ENCODE peak calls at places on chromosomes 2 and 18, in four cellular contexts. One of them, this sample, is unnamed.
A peak's percentile ranks its signal among the peaks of the same experiment; 100 is the strongest.

GRCh38 chr2:70820499-70820898 is at the start of gene CLEC4F:
- DNase-seq in tibial nerve: no peak
- DNase-seq in H7: no peak
- DNase-seq in HFF-Myc: no peak
- DNase-seq in this sample: no peak

GRCh38 chr2:189613650-189614420 is 33.2 kb upstream of the SLC40A1 start:
- DNase-seq in HFF-Myc: no peak
- DNase-seq in H7: no peak
- DNase-seq in tibial nerve: no peak
- DNase-seq in this sample: peak; percentile 38

GRCh38 chr18:63763831-63764600 is 11.2 kb upstream of the SERPINB7 start:
- DNase-seq in tibial nerve: no peak
- DNase-seq in HFF-Myc: no peak
- DNase-seq in H7: no peak
- DNase-seq in this sample: peak; percentile 66

GRCh38 chr2:222809582-222809981 is 51.3 kb upstream of the ACSL3 start:
- DNase-seq in tibial nerve: no peak
- DNase-seq in HFF-Myc: no peak
- DNase-seq in H7: no peak
- DNase-seq in this sample: no peak

GRCh38 chr2:142218471-142218870 is 87.7 kb upstream of the LRP1B start:
- DNase-seq in HFF-Myc: no peak
- DNase-seq in H7: no peak
- DNase-seq in tibial nerve: no peak
- DNase-seq in this sample: peak; percentile 2

GRCh38 chr2:68250652-68251186 is 1.6 kb downstream of the PPP3R1 start:
- DNase-seq in H7: no peak
- DNase-seq in tibial nerve: no peak
- DNase-seq in HFF-Myc: no peak
- DNase-seq in this sample: no peak

GRCh38 chr2:35454966-35455638 is 900.5 kb upstream of the CRIM1 start:
- DNase-seq in H7: no peak
- DNase-seq in HFF-Myc: no peak
- DNase-seq in tibial nerve: no peak
- DNase-seq in this sample: no peak

GRCh38 chr2:28422903-28423741 is 30.5 kb downstream of the FOSL2 start:
- DNase-seq in HFF-Myc: no peak
- DNase-seq in tibial nerve: no peak
- DNase-seq in H7: no peak
- DNase-seq in this sample: no peak

GRCh38 chr18:58527116-58528010 is 101.5 kb downstream of the ALPK2 start:
- DNase-seq in HFF-Myc: no peak
- DNase-seq in H7: no peak
- DNase-seq in tibial nerve: no peak
- DNase-seq in this sample: peak; percentile 35

GRCh38 chr2:229571243-229571642 is 143.1 kb downstream of the DNER start:
- DNase-seq in HFF-Myc: no peak
- DNase-seq in tibial nerve: no peak
- DNase-seq in H7: no peak
- DNase-seq in this sample: peak; percentile 7

GRCh38 chr2:52810460-52810859 is 957.1 kb upstream of the CHAC2 start:
- DNase-seq in HFF-Myc: no peak
- DNase-seq in tibial nerve: no peak
- DNase-seq in H7: peak; percentile 20
- DNase-seq in this sample: peak; percentile 33

GRCh38 chr18:3179430-3180089 is 40.2 kb downstream of the MYOM1 start:
- DNase-seq in H7: no peak
- DNase-seq in HFF-Myc: no peak
- DNase-seq in tibial nerve: no peak
- DNase-seq in this sample: no peak

GRCh38 chr2:39183673-39184072 is 60.1 kb downstream of the CDKL4 start:
- DNase-seq in tibial nerve: no peak
- DNase-seq in HFF-Myc: no peak
- DNase-seq in H7: no peak
- DNase-seq in this sample: no peak

GRCh38 chr2:205424326-205424725 is 258.0 kb upstream of the NRP2 start:
- DNase-seq in HFF-Myc: no peak
- DNase-seq in H7: no peak
- DNase-seq in tibial nerve: no peak
- DNase-seq in this sample: no peak

GRCh38 chr18:770583-770961 is 41.5 kb downstream of the YES1 start:
- DNase-seq in tibial nerve: no peak
- DNase-seq in HFF-Myc: no peak
- DNase-seq in H7: no peak
- DNase-seq in this sample: no peak

GRCh38 chr18:10386956-10387355 is 67.5 kb upstream of the APCDD1 start:
- DNase-seq in tibial nerve: no peak
- DNase-seq in HFF-Myc: no peak
- DNase-seq in H7: no peak
- DNase-seq in this sample: no peak

GRCh38 chr2:150626934-150627336 is 139.5 kb upstream of the RND3 start:
- DNase-seq in HFF-Myc: no peak
- DNase-seq in tibial nerve: no peak
- DNase-seq in H7: no peak
- DNase-seq in this sample: no peak

GRCh38 chr2:150630587-150631235 is 143.2 kb upstream of the RND3 start:
- DNase-seq in H7: no peak
- DNase-seq in tibial nerve: no peak
- DNase-seq in HFF-Myc: no peak
- DNase-seq in this sample: peak; percentile 53

GRCh38 chr2:150625300-150625699 is 137.8 kb upstream of the RND3 start:
- DNase-seq in H7: no peak
- DNase-seq in tibial nerve: no peak
- DNase-seq in HFF-Myc: no peak
- DNase-seq in this sample: peak; percentile 54

GRCh38 chr2:150625741-150626140 is 138.3 kb upstream of the RND3 start:
- DNase-seq in HFF-Myc: no peak
- DNase-seq in H7: no peak
- DNase-seq in tibial nerve: no peak
- DNase-seq in this sample: no peak

GRCh38 chr2:150627526-150627925 is 140.1 kb upstream of the RND3 start:
- DNase-seq in tibial nerve: no peak
- DNase-seq in HFF-Myc: no peak
- DNase-seq in H7: no peak
- DNase-seq in this sample: no peak
- H3K4me3 ChIP-seq in tibial nerve: no peak overlapping the region
- H3K4me3 ChIP-seq in HFF-Myc: no peak overlapping the region
- H3K4me3 ChIP-seq in H7: no peak overlapping the region
- H3K4me3 ChIP-seq in this sample: no peak overlapping the region

DNA sequence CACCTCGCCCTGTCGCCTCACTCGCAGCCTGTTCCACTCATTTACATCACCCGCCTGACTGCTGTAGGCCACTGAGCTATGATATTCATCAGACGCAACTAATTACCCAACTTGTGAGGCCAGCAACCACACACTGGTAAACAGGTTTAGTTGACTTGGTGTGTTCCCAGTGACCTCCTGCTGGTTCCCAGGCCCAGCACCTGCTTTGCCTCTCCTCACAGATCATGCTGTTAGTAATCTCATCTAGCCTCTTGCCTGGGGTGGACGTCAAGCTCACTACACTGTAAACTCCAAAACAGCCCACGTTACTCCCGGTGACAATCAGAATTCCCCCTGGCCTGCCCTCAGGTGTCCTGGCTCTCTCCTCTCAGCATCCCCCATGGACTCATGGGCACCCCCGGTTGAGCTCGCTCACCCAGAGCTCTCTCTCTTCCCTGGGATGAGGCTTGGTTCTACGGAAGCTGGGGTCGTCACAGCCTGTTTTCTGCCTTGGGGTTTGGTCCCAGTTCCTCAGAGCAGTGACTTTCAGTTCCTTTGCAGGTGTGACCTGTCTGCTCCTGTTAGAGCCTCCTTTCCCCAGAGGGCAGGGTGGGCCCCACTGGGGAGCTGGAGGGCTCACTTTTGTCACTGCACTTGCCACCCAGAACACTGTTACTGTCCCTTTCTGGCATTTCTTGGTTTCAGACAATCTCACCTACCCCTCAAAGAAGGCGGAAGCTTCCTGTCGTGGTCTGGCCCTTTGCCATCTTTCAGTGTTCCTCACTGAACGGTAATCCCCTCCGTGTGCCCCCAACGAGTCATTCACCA is 40.3 kb downstream of the INPP5D start:
- DNase-seq in HFF-Myc: no peak
- DNase-seq in H7: no peak
- DNase-seq in tibial nerve: no peak
- DNase-seq in this sample: no peak
- H3K4me3 ChIP-seq in HFF-Myc: no peak overlapping the region
- H3K4me3 ChIP-seq in H7: no peak overlapping the region
- H3K4me3 ChIP-seq in tibial nerve: no peak overlapping the region
- H3K4me3 ChIP-seq in this sample: no peak overlapping the region

DNA sequence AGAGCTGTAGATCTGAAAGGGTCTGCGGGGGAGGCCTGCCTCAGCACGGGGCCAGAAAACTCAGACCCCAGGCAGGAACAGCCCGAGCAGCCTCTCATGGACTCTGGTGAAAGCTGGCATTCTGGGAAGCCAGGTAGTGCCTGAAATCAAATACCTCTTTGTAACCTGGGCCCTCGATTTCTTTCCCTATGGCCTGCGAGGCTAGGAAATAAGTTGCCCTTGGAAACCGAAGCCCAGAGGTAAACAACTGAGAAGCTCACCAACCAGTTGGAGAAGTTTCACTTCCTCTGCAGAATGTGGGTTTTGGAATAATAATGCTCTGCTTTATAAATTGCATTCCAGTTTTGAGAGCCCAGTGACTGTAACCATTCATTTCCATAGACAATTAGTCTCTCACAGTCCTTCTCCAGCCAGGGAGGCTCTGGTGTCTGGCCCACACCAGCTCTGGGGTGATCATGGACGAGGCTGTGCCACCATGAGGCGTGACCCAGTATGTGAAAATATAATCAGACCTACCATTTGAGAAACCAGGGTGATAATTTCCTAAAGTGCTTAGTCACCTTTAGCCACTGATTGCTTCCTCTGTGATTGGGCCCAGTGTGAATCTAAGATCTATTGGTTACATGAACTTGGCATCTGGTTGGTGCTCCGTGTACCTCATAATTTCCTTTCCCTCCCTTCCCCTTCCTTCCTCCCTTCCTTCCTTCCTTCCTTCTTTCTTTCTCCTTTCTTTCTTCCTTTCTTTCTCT is 133.1 kb upstream of the PELI1 start:
- DNase-seq in H7: peak; percentile 28
- DNase-seq in HFF-Myc: no peak
- DNase-seq in tibial nerve: no peak
- DNase-seq in this sample: no peak
- H3K4me3 ChIP-seq in H7: no peak overlapping the region
- H3K4me3 ChIP-seq in HFF-Myc: no peak overlapping the region
- H3K4me3 ChIP-seq in tibial nerve: no peak overlapping the region
- H3K4me3 ChIP-seq in this sample: no peak overlapping the region

DNA sequence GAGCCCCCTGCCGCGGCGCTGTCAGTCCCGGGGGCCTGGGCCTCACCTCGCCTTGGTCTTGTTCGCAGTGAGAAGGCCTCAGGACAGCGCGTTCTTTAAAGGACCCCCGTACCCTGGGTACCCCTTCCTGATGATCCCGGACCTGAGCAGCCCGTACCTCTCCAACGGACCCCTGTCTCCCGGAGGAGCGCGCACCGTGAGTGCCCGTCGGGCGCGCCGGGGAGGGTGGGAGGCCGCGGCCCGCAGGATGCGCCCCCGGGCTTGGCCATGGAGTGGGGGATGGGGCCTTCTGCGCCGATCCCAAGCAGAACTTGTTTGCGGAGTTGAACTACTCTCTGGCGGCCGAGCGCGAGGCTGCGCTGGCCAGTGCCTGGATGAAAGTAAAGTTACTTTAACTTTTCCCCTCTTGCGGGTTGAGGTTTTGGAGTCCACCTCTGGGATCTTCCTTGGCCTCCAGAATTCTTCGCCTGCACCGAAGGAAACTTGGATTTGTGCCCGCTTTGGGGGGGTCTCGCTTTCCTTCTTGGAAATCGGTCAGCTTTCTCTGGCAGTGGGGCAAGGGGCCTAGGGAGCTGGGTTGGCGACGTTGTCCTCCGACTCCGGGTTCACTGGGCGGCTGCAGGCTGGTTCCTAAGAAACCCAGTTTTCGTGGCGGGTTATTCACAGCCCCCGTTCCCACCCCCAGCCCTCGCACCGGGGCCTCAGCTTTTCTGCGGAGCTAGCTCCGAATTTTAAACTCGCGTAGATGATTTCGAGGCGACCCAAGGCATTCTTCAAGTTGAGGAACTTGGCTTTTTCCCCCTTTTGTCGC is 1.3 kb downstream of the TCF7L1 start:
- DNase-seq in tibial nerve: no peak
- DNase-seq in HFF-Myc: no peak
- DNase-seq in H7: peak; percentile 84
- DNase-seq in this sample: peak; percentile 26
- H3K4me3 ChIP-seq in tibial nerve: peak overlapping the region; percentile 63
- H3K4me3 ChIP-seq in HFF-Myc: peak overlapping the region; percentile 53
- H3K4me3 ChIP-seq in H7: peak overlapping the region; percentile 100
- H3K4me3 ChIP-seq in this sample: peak overlapping the region; percentile 59

DNA sequence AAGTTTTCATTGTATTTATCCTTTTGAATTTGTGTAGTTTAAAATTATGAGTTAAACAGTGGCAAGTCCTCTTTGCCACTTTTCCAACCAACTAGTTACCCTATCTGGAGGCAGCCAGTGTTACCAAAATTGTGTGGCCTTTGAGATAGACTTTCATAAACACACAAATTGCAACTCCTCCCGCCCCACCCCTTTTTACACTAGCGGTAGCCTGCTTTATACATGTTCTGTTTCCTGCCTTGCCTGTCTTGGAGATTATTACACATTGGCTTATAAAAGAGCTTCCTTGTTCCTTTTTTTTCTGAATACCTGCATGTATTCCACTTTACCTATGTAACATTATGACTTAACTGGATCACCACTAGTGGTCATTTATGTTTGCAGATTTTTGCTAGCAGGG is 56.5 kb downstream of the RPIA start:
- DNase-seq in tibial nerve: no peak
- DNase-seq in HFF-Myc: no peak
- DNase-seq in H7: no peak
- DNase-seq in this sample: no peak
- H3K4me3 ChIP-seq in tibial nerve: no peak overlapping the region
- H3K4me3 ChIP-seq in HFF-Myc: no peak overlapping the region
- H3K4me3 ChIP-seq in H7: no peak overlapping the region
- H3K4me3 ChIP-seq in this sample: no peak overlapping the region

This sample was measured in fibroblast of mammary gland.